ENCODE peak calls at places on chromosomes 16 and 17, in five cellular contexts. O is activated CD8-positive, alpha-beta memory T cell treated with anti-CD3 and anti-CD28 coated beads, Interleukin-2, amount 10 ng/mL, durations not matched to agents 7 days and 5 days; D is NCI-H460; L is brain microvascular endothelial cell; H is fibroblast of the conjunctiva. R is an unnamed sample.
A peak's percentile ranks its signal among the peaks of the same experiment; 100 is the strongest.

GRCh38 chr16:71807905-71808592 is 585 bp downstream of the AP1G1 start:
- DNase-seq in L (peak; percentile 30), O (no peak), D (no peak), H (no peak), R (peak; percentile 31)

GRCh38 chr16:66660422-66661209 is 35.9 kb downstream of the CMTM4 start:
- DNase-seq in D (peak; percentile 91), L (peak; percentile 84), H (peak; percentile 59), O (no peak), R (peak; percentile 74)

GRCh38 chr17:77324227-77324626 is 183.5 kb downstream of the SEC14L1 start:
- DNase-seq in D (no peak), O (no peak), H (no peak), L (no peak), R (no peak)

GRCh38 chr17:71762526-71762925 is 358.3 kb upstream of the SOX9 start:
- DNase-seq in O (no peak), L (no peak), D (no peak), H (no peak), R (no peak)

GRCh38 chr16:67245189-67245585 is 2.1 kb downstream of the FHOD1 start:
- DNase-seq in L (no peak), H (no peak), O (no peak), D (no peak), R (no peak)

GRCh38 chr16:3625331-3625730 is 13.9 kb upstream of the SLX4 start:
- DNase-seq in H (no peak), L (no peak), O (no peak), D (no peak), R (no peak)

GRCh38 chr17:18084256-18084655 is 3.5 kb upstream of the DRG2 start:
- DNase-seq in H (no peak), O (no peak), L (no peak), D (no peak), R (no peak)

GRCh38 chr17:38745545-38745944 is 2.6 kb downstream of the PCGF2 start:
- DNase-seq in D (no peak), L (no peak), H (no peak), O (no peak), R (no peak)

GRCh38 chr17:39092672-39093250 is 58.7 kb downstream of the PLXDC1 start:
- DNase-seq in O (no peak), L (no peak), D (no peak), H (no peak), R (no peak)

GRCh38 chr16:85902366-85903155 is 3.6 kb downstream of the IRF8 start:
- DNase-seq in D (no peak), H (no peak), L (no peak), O (peak; percentile 81), R (no peak)

GRCh38 chr17:37399404-37399803 is 7.2 kb downstream of the ACACA start:
- DNase-seq in D (no peak), L (no peak), H (no peak), O (no peak), R (peak; percentile 50)

GRCh38 chr17:69725125-69725524 is 310.6 kb downstream of the MAP2K6 start:
- DNase-seq in O (no peak), L (no peak), D (no peak), H (no peak), R (no peak)

GRCh38 chr17:83083368-83084201 is 4.2 kb downstream of the METRNL start:
- DNase-seq in L (peak; percentile 93), H (peak; percentile 94), O (peak; percentile 88), D (no peak), R (peak; percentile 75)

GRCh38 chr16:55488306-55488705 is 9.3 kb downstream of the MMP2 start:
- DNase-seq in D (no peak), H (no peak), L (no peak), O (no peak), R (no peak)

GRCh38 chr16:57906385-57907316 is 64.3 kb downstream of the CNGB1 start:
- DNase-seq in L (no peak), H (no peak), D (no peak), O (peak; percentile 52), R (no peak)

GRCh38 chr17:57629470-57629869 is 115.6 kb downstream of the CCDC182 start:
- DNase-seq in L (no peak), O (no peak), H (no peak), D (no peak), R (no peak)

GRCh38 chr17:67891481-67892119 is 66.3 kb downstream of the BPTF start:
- DNase-seq in O (no peak), D (peak; percentile 38), H (peak; percentile 18), L (peak; percentile 57), R (peak; percentile 37)

GRCh38 chr16:17068524-17068923 is 402.2 kb downstream of the XYLT1 start:
- DNase-seq in O (no peak), D (no peak), H (no peak), L (no peak), R (no peak)

GRCh38 chr17:68057531-68057952 is 22.0 kb downstream of the KPNA2 start:
- DNase-seq in O (peak; percentile 75), D (peak; percentile 14), H (no peak), L (peak; percentile 58), R (no peak)

GRCh38 chr17:7249830-7250229 is 1.7 kb downstream of the CTDNEP1 start:
- DNase-seq in L (no peak), D (no peak), H (no peak), O (no peak), R (no peak)

GRCh38 chr17:72588961-72589360 is 468.1 kb downstream of the SOX9 start:
- DNase-seq in O (peak; percentile 50), D (no peak), H (no peak), L (peak; percentile 40), R (peak; percentile 93)

GRCh38 chr17:82302991-82303943 is 14.1 kb downstream of the CD7 start:
- DNase-seq in L (no peak), O (peak; percentile 60), H (no peak), D (no peak), R (no peak)

GRCh38 chr16:65410801-65411200 is 288.9 kb upstream of the CDH11 start:
- DNase-seq in H (no peak), D (no peak), O (no peak), L (peak; percentile 55), R (no peak)

GRCh38 chr17:7582401-7583252 is 1.0 kb upstream of the MPDU1 start:
- DNase-seq in D (no peak), O (no peak), L (no peak), H (no peak), R (no peak)

GRCh38 chr17:78745407-78746088 is 36.5 kb downstream of the CYTH1 start:
- DNase-seq in H (peak; percentile 38), D (no peak), L (no peak), O (peak; percentile 56), R (no peak)

GRCh38 chr17:647340-648197 is 67.1 kb downstream of the VPS53 start:
- DNase-seq in D (no peak), H (no peak), L (no peak), O (no peak), R (no peak)

GRCh38 chr16:83473109-83473508 is 334.7 kb upstream of the HSBP1 start:
- DNase-seq in L (no peak), O (no peak), D (no peak), H (no peak), R (no peak)

GRCh38 chr16:58661199-58661830 is 23.3 kb downstream of the SLC38A7 start:
- DNase-seq in L (peak; percentile 91), D (peak; percentile 94), O (peak; percentile 42), H (peak; percentile 78), R (peak; percentile 86)

GRCh38 chr17:49190932-49191331 is 19.4 kb downstream of the GNGT2 start:
- DNase-seq in D (no peak), H (no peak), L (no peak), O (no peak), R (no peak)

GRCh38 chr17:50636804-50637195 is 2.1 kb downstream of the ABCC3 start:
- DNase-seq in O (no peak), L (no peak), D (no peak), H (no peak), R (no peak)

R was measured in RWPE1.